ENCODE peak calls at places on chromosomes 3 and 15, in ten cellular contexts. One of them, this sample, is unnamed.

GRCh38 chr15:25106209-25106608 is 151.4 kb downstream of the SNRPN start:
- DNase-seq in central memory CD8-positive, alpha-beta T cell: no peak
- DNase-seq in epithelial cell of prostate: no peak
- DNase-seq in EL: no peak
- DNase-seq in heart left ventricle: no peak
- DNase-seq in memory B cell: no peak
- DNase-seq in endothelial cell: no peak
- DNase-seq in activated CD8-positive, alpha-beta memory T cell treated with anti-CD3 and anti-CD28 coated beads for 1 hour: no peak
- DNase-seq in right cardiac atrium: no peak
- DNase-seq in stimulated activated CD4-positive, alpha-beta T cell treated with anti-CD3 and anti-CD28 coated beads, Interleukin-12 subunit alpha, Interleukin-12 subunit beta, amount 100 ng/mL, for 4 hours: no peak
- DNase-seq in this sample: no peak

GRCh38 chr3:3177861-3178497 is 1.5 kb downstream of the CRBN start:
- DNase-seq in EL: no peak
- DNase-seq in stimulated activated CD4-positive, alpha-beta T cell treated with anti-CD3 and anti-CD28 coated beads, Interleukin-12 subunit alpha, Interleukin-12 subunit beta, amount 100 ng/mL, for 4 hours: no peak
- DNase-seq in central memory CD8-positive, alpha-beta T cell: no peak
- DNase-seq in epithelial cell of prostate: no peak
- DNase-seq in activated CD8-positive, alpha-beta memory T cell treated with anti-CD3 and anti-CD28 coated beads for 1 hour: no peak
- DNase-seq in endothelial cell: no peak
- DNase-seq in memory B cell: no peak
- DNase-seq in right cardiac atrium: no peak
- DNase-seq in heart left ventricle: no peak
- DNase-seq in this sample: no peak

GRCh38 chr3:10263549-10264363 is 15.5 kb downstream of the TATDN2 start:
- DNase-seq in endothelial cell: peak
- DNase-seq in activated CD8-positive, alpha-beta memory T cell treated with anti-CD3 and anti-CD28 coated beads for 1 hour: peak
- DNase-seq in stimulated activated CD4-positive, alpha-beta T cell treated with anti-CD3 and anti-CD28 coated beads, Interleukin-12 subunit alpha, Interleukin-12 subunit beta, amount 100 ng/mL, for 4 hours: peak
- DNase-seq in memory B cell: peak
- DNase-seq in right cardiac atrium: peak
- DNase-seq in heart left ventricle: no peak
- DNase-seq in epithelial cell of prostate: no peak
- DNase-seq in EL: peak
- DNase-seq in central memory CD8-positive, alpha-beta T cell: peak
- DNase-seq in this sample: no peak

GRCh38 chr15:40097968-40098476 is 10.7 kb downstream of the BMF start:
- DNase-seq in activated CD8-positive, alpha-beta memory T cell treated with anti-CD3 and anti-CD28 coated beads for 1 hour: no peak
- DNase-seq in epithelial cell of prostate: no peak
- DNase-seq in memory B cell: no peak
- DNase-seq in stimulated activated CD4-positive, alpha-beta T cell treated with anti-CD3 and anti-CD28 coated beads, Interleukin-12 subunit alpha, Interleukin-12 subunit beta, amount 100 ng/mL, for 4 hours: no peak
- DNase-seq in right cardiac atrium: peak
- DNase-seq in heart left ventricle: peak
- DNase-seq in endothelial cell: no peak
- DNase-seq in central memory CD8-positive, alpha-beta T cell: no peak
- DNase-seq in EL: no peak
- DNase-seq in this sample: peak

GRCh38 chr15:68421798-68422402 is 10.1 kb downstream of the ITGA11 start:
- DNase-seq in endothelial cell: no peak
- DNase-seq in EL: peak
- DNase-seq in heart left ventricle: no peak
- DNase-seq in central memory CD8-positive, alpha-beta T cell: no peak
- DNase-seq in right cardiac atrium: no peak
- DNase-seq in activated CD8-positive, alpha-beta memory T cell treated with anti-CD3 and anti-CD28 coated beads for 1 hour: no peak
- DNase-seq in epithelial cell of prostate: no peak
- DNase-seq in memory B cell: no peak
- DNase-seq in stimulated activated CD4-positive, alpha-beta T cell treated with anti-CD3 and anti-CD28 coated beads, Interleukin-12 subunit alpha, Interleukin-12 subunit beta, amount 100 ng/mL, for 4 hours: no peak
- DNase-seq in this sample: peak

GRCh38 chr15:85515212-85515611 is 134.8 kb downstream of the AKAP13 start:
- DNase-seq in memory B cell: no peak
- DNase-seq in stimulated activated CD4-positive, alpha-beta T cell treated with anti-CD3 and anti-CD28 coated beads, Interleukin-12 subunit alpha, Interleukin-12 subunit beta, amount 100 ng/mL, for 4 hours: no peak
- DNase-seq in central memory CD8-positive, alpha-beta T cell: no peak
- DNase-seq in activated CD8-positive, alpha-beta memory T cell treated with anti-CD3 and anti-CD28 coated beads for 1 hour: no peak
- DNase-seq in EL: no peak
- DNase-seq in epithelial cell of prostate: no peak
- DNase-seq in endothelial cell: no peak
- DNase-seq in heart left ventricle: no peak
- DNase-seq in right cardiac atrium: no peak
- DNase-seq in this sample: no peak

GRCh38 chr15:57406040-57406772 is 29.9 kb downstream of the CGNL1 start:
- DNase-seq in epithelial cell of prostate: no peak
- DNase-seq in memory B cell: no peak
- DNase-seq in central memory CD8-positive, alpha-beta T cell: no peak
- DNase-seq in right cardiac atrium: no peak
- DNase-seq in endothelial cell: no peak
- DNase-seq in heart left ventricle: no peak
- DNase-seq in stimulated activated CD4-positive, alpha-beta T cell treated with anti-CD3 and anti-CD28 coated beads, Interleukin-12 subunit alpha, Interleukin-12 subunit beta, amount 100 ng/mL, for 4 hours: no peak
- DNase-seq in activated CD8-positive, alpha-beta memory T cell treated with anti-CD3 and anti-CD28 coated beads for 1 hour: no peak
- DNase-seq in EL: peak
- DNase-seq in this sample: no peak

GRCh38 chr3:23647706-23648258 is 158.0 kb upstream of the UBE2E1 start:
- DNase-seq in endothelial cell: no peak
- DNase-seq in stimulated activated CD4-positive, alpha-beta T cell treated with anti-CD3 and anti-CD28 coated beads, Interleukin-12 subunit alpha, Interleukin-12 subunit beta, amount 100 ng/mL, for 4 hours: no peak
- DNase-seq in epithelial cell of prostate: no peak
- DNase-seq in central memory CD8-positive, alpha-beta T cell: no peak
- DNase-seq in memory B cell: no peak
- DNase-seq in heart left ventricle: no peak
- DNase-seq in right cardiac atrium: no peak
- DNase-seq in EL: no peak
- DNase-seq in activated CD8-positive, alpha-beta memory T cell treated with anti-CD3 and anti-CD28 coated beads for 1 hour: no peak
- DNase-seq in this sample: no peak

GRCh38 chr15:71093089-71094024 is 21.9 kb upstream of the THSD4 start:
- DNase-seq in endothelial cell: no peak
- DNase-seq in memory B cell: no peak
- DNase-seq in heart left ventricle: no peak
- DNase-seq in stimulated activated CD4-positive, alpha-beta T cell treated with anti-CD3 and anti-CD28 coated beads, Interleukin-12 subunit alpha, Interleukin-12 subunit beta, amount 100 ng/mL, for 4 hours: no peak
- DNase-seq in central memory CD8-positive, alpha-beta T cell: no peak
- DNase-seq in EL: peak
- DNase-seq in right cardiac atrium: no peak
- DNase-seq in activated CD8-positive, alpha-beta memory T cell treated with anti-CD3 and anti-CD28 coated beads for 1 hour: no peak
- DNase-seq in epithelial cell of prostate: no peak
- DNase-seq in this sample: no peak

GRCh38 chr15:47803767-47804166 is 86.5 kb downstream of the SEMA6D start:
- DNase-seq in EL: no peak
- DNase-seq in epithelial cell of prostate: peak
- DNase-seq in central memory CD8-positive, alpha-beta T cell: no peak
- DNase-seq in right cardiac atrium: no peak
- DNase-seq in endothelial cell: no peak
- DNase-seq in heart left ventricle: no peak
- DNase-seq in stimulated activated CD4-positive, alpha-beta T cell treated with anti-CD3 and anti-CD28 coated beads, Interleukin-12 subunit alpha, Interleukin-12 subunit beta, amount 100 ng/mL, for 4 hours: no peak
- DNase-seq in memory B cell: no peak
- DNase-seq in activated CD8-positive, alpha-beta memory T cell treated with anti-CD3 and anti-CD28 coated beads for 1 hour: no peak
- DNase-seq in this sample: no peak

GRCh38 chr3:79001255-79001654 is 766.5 kb downstream of the ROBO1 start:
- DNase-seq in right cardiac atrium: no peak
- DNase-seq in stimulated activated CD4-positive, alpha-beta T cell treated with anti-CD3 and anti-CD28 coated beads, Interleukin-12 subunit alpha, Interleukin-12 subunit beta, amount 100 ng/mL, for 4 hours: no peak
- DNase-seq in memory B cell: no peak
- DNase-seq in EL: no peak
- DNase-seq in central memory CD8-positive, alpha-beta T cell: no peak
- DNase-seq in epithelial cell of prostate: no peak
- DNase-seq in heart left ventricle: no peak
- DNase-seq in endothelial cell: no peak
- DNase-seq in activated CD8-positive, alpha-beta memory T cell treated with anti-CD3 and anti-CD28 coated beads for 1 hour: no peak
- DNase-seq in this sample: no peak

GRCh38 chr15:23866832-23867231 is 179.7 kb upstream of the NDN start:
- DNase-seq in heart left ventricle: no peak
- DNase-seq in endothelial cell: no peak
- DNase-seq in central memory CD8-positive, alpha-beta T cell: no peak
- DNase-seq in right cardiac atrium: no peak
- DNase-seq in epithelial cell of prostate: no peak
- DNase-seq in EL: no peak
- DNase-seq in memory B cell: no peak
- DNase-seq in stimulated activated CD4-positive, alpha-beta T cell treated with anti-CD3 and anti-CD28 coated beads, Interleukin-12 subunit alpha, Interleukin-12 subunit beta, amount 100 ng/mL, for 4 hours: no peak
- DNase-seq in activated CD8-positive, alpha-beta memory T cell treated with anti-CD3 and anti-CD28 coated beads for 1 hour: no peak
- DNase-seq in this sample: no peak

GRCh38 chr3:53318522-53318921 is 28.8 kb downstream of the DCP1A start:
- DNase-seq in endothelial cell: no peak
- DNase-seq in EL: peak
- DNase-seq in activated CD8-positive, alpha-beta memory T cell treated with anti-CD3 and anti-CD28 coated beads for 1 hour: no peak
- DNase-seq in stimulated activated CD4-positive, alpha-beta T cell treated with anti-CD3 and anti-CD28 coated beads, Interleukin-12 subunit alpha, Interleukin-12 subunit beta, amount 100 ng/mL, for 4 hours: no peak
- DNase-seq in right cardiac atrium: no peak
- DNase-seq in epithelial cell of prostate: no peak
- DNase-seq in central memory CD8-positive, alpha-beta T cell: no peak
- DNase-seq in memory B cell: no peak
- DNase-seq in heart left ventricle: no peak
- DNase-seq in this sample: no peak

GRCh38 chr3:158247288-158247687 is 137.4 kb downstream of the RSRC1 start:
- DNase-seq in EL: no peak
- DNase-seq in activated CD8-positive, alpha-beta memory T cell treated with anti-CD3 and anti-CD28 coated beads for 1 hour: no peak
- DNase-seq in endothelial cell: no peak
- DNase-seq in stimulated activated CD4-positive, alpha-beta T cell treated with anti-CD3 and anti-CD28 coated beads, Interleukin-12 subunit alpha, Interleukin-12 subunit beta, amount 100 ng/mL, for 4 hours: no peak
- DNase-seq in heart left ventricle: no peak
- DNase-seq in central memory CD8-positive, alpha-beta T cell: no peak
- DNase-seq in memory B cell: no peak
- DNase-seq in right cardiac atrium: no peak
- DNase-seq in epithelial cell of prostate: no peak
- DNase-seq in this sample: no peak

GRCh38 chr3:70387889-70388288 is 75.5 kb upstream of the MDFIC2 start:
- DNase-seq in stimulated activated CD4-positive, alpha-beta T cell treated with anti-CD3 and anti-CD28 coated beads, Interleukin-12 subunit alpha, Interleukin-12 subunit beta, amount 100 ng/mL, for 4 hours: no peak
- DNase-seq in heart left ventricle: no peak
- DNase-seq in right cardiac atrium: no peak
- DNase-seq in epithelial cell of prostate: no peak
- DNase-seq in central memory CD8-positive, alpha-beta T cell: no peak
- DNase-seq in EL: no peak
- DNase-seq in activated CD8-positive, alpha-beta memory T cell treated with anti-CD3 and anti-CD28 coated beads for 1 hour: no peak
- DNase-seq in memory B cell: no peak
- DNase-seq in endothelial cell: no peak
- DNase-seq in this sample: no peak

GRCh38 chr3:25563601-25564000 is 101.1 kb downstream of the TOP2B start:
- DNase-seq in activated CD8-positive, alpha-beta memory T cell treated with anti-CD3 and anti-CD28 coated beads for 1 hour: no peak
- DNase-seq in memory B cell: no peak
- DNase-seq in heart left ventricle: no peak
- DNase-seq in stimulated activated CD4-positive, alpha-beta T cell treated with anti-CD3 and anti-CD28 coated beads, Interleukin-12 subunit alpha, Interleukin-12 subunit beta, amount 100 ng/mL, for 4 hours: no peak
- DNase-seq in endothelial cell: no peak
- DNase-seq in right cardiac atrium: no peak
- DNase-seq in EL: peak
- DNase-seq in central memory CD8-positive, alpha-beta T cell: no peak
- DNase-seq in epithelial cell of prostate: no peak
- DNase-seq in this sample: no peak

GRCh38 chr3:50616770-50617095 is 218 bp upstream of the MAPKAPK3 start:
- DNase-seq in memory B cell: peak
- DNase-seq in EL: peak
- DNase-seq in heart left ventricle: peak
- DNase-seq in activated CD8-positive, alpha-beta memory T cell treated with anti-CD3 and anti-CD28 coated beads for 1 hour: peak
- DNase-seq in central memory CD8-positive, alpha-beta T cell: peak
- DNase-seq in epithelial cell of prostate: no peak
- DNase-seq in stimulated activated CD4-positive, alpha-beta T cell treated with anti-CD3 and anti-CD28 coated beads, Interleukin-12 subunit alpha, Interleukin-12 subunit beta, amount 100 ng/mL, for 4 hours: peak
- DNase-seq in right cardiac atrium: peak
- DNase-seq in endothelial cell: peak
- DNase-seq in this sample: peak

GRCh38 chr3:42172047-42172654 is 81.0 kb downstream of the TRAK1 start:
- DNase-seq in memory B cell: no peak
- DNase-seq in right cardiac atrium: no peak
- DNase-seq in central memory CD8-positive, alpha-beta T cell: no peak
- DNase-seq in endothelial cell: no peak
- DNase-seq in activated CD8-positive, alpha-beta memory T cell treated with anti-CD3 and anti-CD28 coated beads for 1 hour: no peak
- DNase-seq in stimulated activated CD4-positive, alpha-beta T cell treated with anti-CD3 and anti-CD28 coated beads, Interleukin-12 subunit alpha, Interleukin-12 subunit beta, amount 100 ng/mL, for 4 hours: no peak
- DNase-seq in epithelial cell of prostate: no peak
- DNase-seq in heart left ventricle: no peak
- DNase-seq in EL: no peak
- DNase-seq in this sample: no peak

GRCh38 chr3:16064660-16065414 is 109.6 kb upstream of the GALNT15 start:
- DNase-seq in epithelial cell of prostate: no peak
- DNase-seq in activated CD8-positive, alpha-beta memory T cell treated with anti-CD3 and anti-CD28 coated beads for 1 hour: no peak
- DNase-seq in stimulated activated CD4-positive, alpha-beta T cell treated with anti-CD3 and anti-CD28 coated beads, Interleukin-12 subunit alpha, Interleukin-12 subunit beta, amount 100 ng/mL, for 4 hours: no peak
- DNase-seq in central memory CD8-positive, alpha-beta T cell: no peak
- DNase-seq in EL: peak
- DNase-seq in heart left ventricle: peak
- DNase-seq in memory B cell: no peak
- DNase-seq in endothelial cell: no peak
- DNase-seq in right cardiac atrium: peak
- DNase-seq in this sample: peak

GRCh38 chr15:69424748-69425413 is 10.7 kb downstream of the KIF23 start:
- DNase-seq in heart left ventricle: no peak
- DNase-seq in stimulated activated CD4-positive, alpha-beta T cell treated with anti-CD3 and anti-CD28 coated beads, Interleukin-12 subunit alpha, Interleukin-12 subunit beta, amount 100 ng/mL, for 4 hours: no peak
- DNase-seq in central memory CD8-positive, alpha-beta T cell: no peak
- DNase-seq in activated CD8-positive, alpha-beta memory T cell treated with anti-CD3 and anti-CD28 coated beads for 1 hour: no peak
- DNase-seq in memory B cell: no peak
- DNase-seq in right cardiac atrium: no peak
- DNase-seq in endothelial cell: no peak
- DNase-seq in epithelial cell of prostate: no peak
- DNase-seq in EL: no peak
- DNase-seq in this sample: no peak

GRCh38 chr3:72065236-72065635 is 280.3 kb upstream of the PROK2 start:
- DNase-seq in right cardiac atrium: no peak
- DNase-seq in stimulated activated CD4-positive, alpha-beta T cell treated with anti-CD3 and anti-CD28 coated beads, Interleukin-12 subunit alpha, Interleukin-12 subunit beta, amount 100 ng/mL, for 4 hours: no peak
- DNase-seq in central memory CD8-positive, alpha-beta T cell: no peak
- DNase-seq in endothelial cell: no peak
- DNase-seq in memory B cell: no peak
- DNase-seq in activated CD8-positive, alpha-beta memory T cell treated with anti-CD3 and anti-CD28 coated beads for 1 hour: no peak
- DNase-seq in epithelial cell of prostate: no peak
- DNase-seq in EL: no peak
- DNase-seq in heart left ventricle: no peak
- DNase-seq in this sample: no peak

GRCh38 chr3:12966847-12967750 is 106.1 kb downstream of the IQSEC1 start:
- DNase-seq in epithelial cell of prostate: no peak
- DNase-seq in EL: peak
- DNase-seq in memory B cell: no peak
- DNase-seq in central memory CD8-positive, alpha-beta T cell: no peak
- DNase-seq in right cardiac atrium: peak
- DNase-seq in activated CD8-positive, alpha-beta memory T cell treated with anti-CD3 and anti-CD28 coated beads for 1 hour: no peak
- DNase-seq in endothelial cell: peak
- DNase-seq in heart left ventricle: no peak
- DNase-seq in stimulated activated CD4-positive, alpha-beta T cell treated with anti-CD3 and anti-CD28 coated beads, Interleukin-12 subunit alpha, Interleukin-12 subunit beta, amount 100 ng/mL, for 4 hours: peak
- DNase-seq in this sample: no peak

GRCh38 chr3:117892431-117892841 is 1142.2 kb downstream of the IGSF11 start:
- DNase-seq in heart left ventricle: no peak
- DNase-seq in epithelial cell of prostate: no peak
- DNase-seq in right cardiac atrium: no peak
- DNase-seq in endothelial cell: no peak
- DNase-seq in central memory CD8-positive, alpha-beta T cell: no peak
- DNase-seq in memory B cell: no peak
- DNase-seq in activated CD8-positive, alpha-beta memory T cell treated with anti-CD3 and anti-CD28 coated beads for 1 hour: no peak
- DNase-seq in stimulated activated CD4-positive, alpha-beta T cell treated with anti-CD3 and anti-CD28 coated beads, Interleukin-12 subunit alpha, Interleukin-12 subunit beta, amount 100 ng/mL, for 4 hours: no peak
- DNase-seq in EL: peak
- DNase-seq in this sample: no peak